ENCODE peak calls at places on chromosomes 7 and 10, in nine cellular contexts. One of them, this sample, is unnamed.

GRCh38 chr10:74234569-74234968 is 83.5 kb downstream of the ADK start:
- DNase-seq in Caco-2: no peak
- DNase-seq in lower leg skin: no peak
- DNase-seq in colonic mucosa: no peak
- DNase-seq in thyroid gland: no peak
- DNase-seq in foreskin fibroblast: no peak
- DNase-seq in AG04449: no peak
- DNase-seq in OCI-LY7: peak; percentile 20
- DNase-seq in brain microvascular endothelial cell: no peak
- DNase-seq in this sample: peak; percentile 39

GRCh38 chr10:114638874-114639625 is 19.0 kb downstream of the ABLIM1 start:
- DNase-seq in colonic mucosa: no peak
- DNase-seq in foreskin fibroblast: peak; percentile 75
- DNase-seq in lower leg skin: peak; percentile 17
- DNase-seq in Caco-2: no peak
- DNase-seq in OCI-LY7: no peak
- DNase-seq in AG04449: peak; percentile 98
- DNase-seq in brain microvascular endothelial cell: peak; percentile 92
- DNase-seq in thyroid gland: no peak
- DNase-seq in this sample: peak; percentile 89

GRCh38 chr7:108080094-108080656 is 50.0 kb downstream of the LAMB4 start:
- DNase-seq in foreskin fibroblast: no peak
- DNase-seq in lower leg skin: no peak
- DNase-seq in AG04449: peak; percentile 24
- DNase-seq in colonic mucosa: no peak
- DNase-seq in thyroid gland: no peak
- DNase-seq in Caco-2: no peak
- DNase-seq in OCI-LY7: no peak
- DNase-seq in brain microvascular endothelial cell: no peak
- DNase-seq in this sample: no peak

GRCh38 chr7:50092579-50093411 is at the start of gene ZPBP:
- DNase-seq in brain microvascular endothelial cell: peak; percentile 35
- DNase-seq in thyroid gland: peak; percentile 38
- DNase-seq in OCI-LY7: peak; percentile 69
- DNase-seq in Caco-2: peak; percentile 40
- DNase-seq in AG04449: peak; percentile 0
- DNase-seq in foreskin fibroblast: peak; percentile 0
- DNase-seq in lower leg skin: no peak
- DNase-seq in colonic mucosa: peak; percentile 44
- DNase-seq in this sample: peak; percentile 55

GRCh38 chr7:113071465-113071864 is 15.2 kb downstream of the GPR85 start:
- DNase-seq in foreskin fibroblast: peak; percentile 6
- DNase-seq in Caco-2: no peak
- DNase-seq in AG04449: no peak
- DNase-seq in lower leg skin: no peak
- DNase-seq in OCI-LY7: peak; percentile 2
- DNase-seq in brain microvascular endothelial cell: no peak
- DNase-seq in colonic mucosa: no peak
- DNase-seq in thyroid gland: no peak
- DNase-seq in this sample: peak; percentile 88

GRCh38 chr7:149741629-149742028 is 31.8 kb downstream of the ZNF467 start:
- DNase-seq in OCI-LY7: peak; percentile 10
- DNase-seq in lower leg skin: no peak
- DNase-seq in foreskin fibroblast: peak; percentile 14
- DNase-seq in AG04449: no peak
- DNase-seq in thyroid gland: no peak
- DNase-seq in brain microvascular endothelial cell: no peak
- DNase-seq in colonic mucosa: no peak
- DNase-seq in Caco-2: peak; percentile 23
- DNase-seq in this sample: no peak

GRCh38 chr7:130854481-130854880 is 120.5 kb upstream of the KLF14 start:
- DNase-seq in Caco-2: no peak
- DNase-seq in AG04449: no peak
- DNase-seq in OCI-LY7: no peak
- DNase-seq in colonic mucosa: no peak
- DNase-seq in brain microvascular endothelial cell: no peak
- DNase-seq in lower leg skin: no peak
- DNase-seq in thyroid gland: no peak
- DNase-seq in foreskin fibroblast: no peak
- DNase-seq in this sample: no peak

GRCh38 chr10:71092812-71093391 is 119.5 kb upstream of the UNC5B start:
- DNase-seq in foreskin fibroblast: no peak
- DNase-seq in Caco-2: no peak
- DNase-seq in AG04449: no peak
- DNase-seq in colonic mucosa: no peak
- DNase-seq in thyroid gland: no peak
- DNase-seq in OCI-LY7: no peak
- DNase-seq in brain microvascular endothelial cell: no peak
- DNase-seq in lower leg skin: no peak
- DNase-seq in this sample: no peak

GRCh38 chr7:122487131-122487530 is 182.6 kb upstream of the FEZF1 start:
- DNase-seq in colonic mucosa: no peak
- DNase-seq in Caco-2: no peak
- DNase-seq in thyroid gland: no peak
- DNase-seq in foreskin fibroblast: no peak
- DNase-seq in brain microvascular endothelial cell: peak; percentile 51
- DNase-seq in lower leg skin: no peak
- DNase-seq in AG04449: no peak
- DNase-seq in OCI-LY7: no peak
- DNase-seq in this sample: peak; percentile 33

GRCh38 chr10:3123571-3124411 is 48.8 kb downstream of the PITRM1 start:
- DNase-seq in OCI-LY7: no peak
- DNase-seq in AG04449: no peak
- DNase-seq in colonic mucosa: no peak
- DNase-seq in foreskin fibroblast: no peak
- DNase-seq in thyroid gland: peak; percentile 97
- DNase-seq in lower leg skin: no peak
- DNase-seq in Caco-2: no peak
- DNase-seq in brain microvascular endothelial cell: no peak
- DNase-seq in this sample: no peak

GRCh38 chr7:158695726-158696452 is 8.7 kb downstream of the NCAPG2 start:
- DNase-seq in brain microvascular endothelial cell: peak; percentile 83
- DNase-seq in colonic mucosa: peak; percentile 75
- DNase-seq in foreskin fibroblast: peak; percentile 71
- DNase-seq in Caco-2: peak; percentile 36
- DNase-seq in AG04449: no peak
- DNase-seq in OCI-LY7: no peak
- DNase-seq in thyroid gland: peak; percentile 61
- DNase-seq in lower leg skin: no peak
- DNase-seq in this sample: peak; percentile 92
- H3K4me3 ChIP-seq in brain microvascular endothelial cell: no peak overlapping the region
- H3K4me3 ChIP-seq in colonic mucosa: no peak overlapping the region
- H3K4me3 ChIP-seq in foreskin fibroblast: peak overlapping the region; percentile 6
- H3K4me3 ChIP-seq in Caco-2: no peak overlapping the region
- H3K4me3 ChIP-seq in AG04449: no peak overlapping the region
- H3K4me3 ChIP-seq in OCI-LY7: no peak overlapping the region
- H3K4me3 ChIP-seq in thyroid gland: no peak overlapping the region
- H3K4me3 ChIP-seq in lower leg skin: no peak overlapping the region
- H3K4me3 ChIP-seq in this sample: no peak overlapping the region

GRCh38 chr10:58967551-58968418 is 208.7 kb upstream of the PHYHIPL start:
- DNase-seq in lower leg skin: no peak
- DNase-seq in foreskin fibroblast: no peak
- DNase-seq in colonic mucosa: no peak
- DNase-seq in AG04449: no peak
- DNase-seq in Caco-2: peak; percentile 89
- DNase-seq in OCI-LY7: no peak
- DNase-seq in brain microvascular endothelial cell: no peak
- DNase-seq in thyroid gland: peak; percentile 59
- DNase-seq in this sample: no peak

GRCh38 chr10:58957517-58957916 is 218.9 kb upstream of the PHYHIPL start:
- DNase-seq in lower leg skin: no peak
- DNase-seq in Caco-2: no peak
- DNase-seq in AG04449: no peak
- DNase-seq in brain microvascular endothelial cell: no peak
- DNase-seq in thyroid gland: no peak
- DNase-seq in OCI-LY7: no peak
- DNase-seq in colonic mucosa: no peak
- DNase-seq in foreskin fibroblast: no peak
- DNase-seq in this sample: no peak

GRCh38 chr10:58963723-58964124 is 212.7 kb upstream of the PHYHIPL start:
- DNase-seq in Caco-2: no peak
- DNase-seq in colonic mucosa: no peak
- DNase-seq in lower leg skin: no peak
- DNase-seq in thyroid gland: peak; percentile 16
- DNase-seq in foreskin fibroblast: no peak
- DNase-seq in brain microvascular endothelial cell: no peak
- DNase-seq in AG04449: no peak
- DNase-seq in OCI-LY7: no peak
- DNase-seq in this sample: no peak

GRCh38 chr10:58965855-58966254 is 210.6 kb upstream of the PHYHIPL start:
- DNase-seq in OCI-LY7: no peak
- DNase-seq in AG04449: no peak
- DNase-seq in brain microvascular endothelial cell: no peak
- DNase-seq in colonic mucosa: no peak
- DNase-seq in lower leg skin: no peak
- DNase-seq in foreskin fibroblast: no peak
- DNase-seq in thyroid gland: no peak
- DNase-seq in Caco-2: no peak
- DNase-seq in this sample: no peak

DNA sequence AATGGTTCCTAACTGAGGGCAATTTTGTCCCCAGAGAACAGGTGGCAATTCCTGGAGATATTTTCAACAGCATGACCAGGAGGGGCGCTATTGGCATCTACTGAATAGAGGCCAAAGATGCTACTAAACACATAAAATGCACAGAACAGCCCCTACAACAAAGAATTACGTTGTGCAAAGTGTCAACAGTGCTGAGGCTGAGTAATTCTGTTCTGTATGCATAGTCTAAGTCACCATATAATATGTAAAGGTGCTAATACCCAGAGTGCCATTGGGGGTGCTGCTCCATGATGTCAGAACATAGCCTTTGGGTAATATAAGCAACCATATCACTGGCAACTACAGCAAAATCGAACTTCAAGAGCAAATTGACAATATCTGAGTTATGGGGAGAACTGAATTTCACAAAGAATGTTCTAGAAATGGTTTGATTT is 213.3 kb upstream of the PHYHIPL start:
- DNase-seq in brain microvascular endothelial cell: no peak
- DNase-seq in AG04449: no peak
- DNase-seq in OCI-LY7: peak; percentile 7
- DNase-seq in thyroid gland: no peak
- DNase-seq in foreskin fibroblast: no peak
- DNase-seq in lower leg skin: no peak
- DNase-seq in Caco-2: peak; percentile 55
- DNase-seq in colonic mucosa: no peak
- DNase-seq in this sample: no peak
- TF ChIP-seq CTCF in brain microvascular endothelial cell: peak; percentile 48
- TF ChIP-seq CTCF in AG04449: no peak
- TF ChIP-seq CTCF in OCI-LY7: peak; percentile 74
- TF ChIP-seq CTCF in thyroid gland: peak; percentile 11
- TF ChIP-seq CTCF in foreskin fibroblast: peak; percentile 9
- TF ChIP-seq CTCF in lower leg skin: no peak
- TF ChIP-seq CTCF in Caco-2: peak; percentile 57
- TF ChIP-seq CTCF in colonic mucosa: no peak
- TF ChIP-seq CTCF in this sample: peak; percentile 37

DNA sequence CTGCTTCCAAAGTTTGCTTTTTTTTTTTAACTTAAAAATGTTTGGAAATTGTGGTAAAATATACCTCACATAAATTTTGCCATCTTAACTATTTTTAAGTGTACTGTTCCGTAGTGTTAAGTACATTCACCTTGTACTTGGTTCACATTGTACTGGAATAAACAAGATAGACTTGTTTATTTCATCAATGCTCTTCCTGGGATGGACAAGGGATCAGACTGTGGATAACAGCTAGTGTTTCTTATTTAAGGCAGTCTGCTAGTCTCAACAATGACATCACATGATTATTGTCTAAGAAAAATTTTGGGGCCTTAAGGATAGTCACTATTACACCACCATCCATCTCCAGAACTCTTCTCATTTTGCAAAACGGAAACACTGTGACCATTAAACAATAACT is 305.4 kb downstream of the FRMD4A start:
- DNase-seq in lower leg skin: no peak
- DNase-seq in brain microvascular endothelial cell: no peak
- DNase-seq in colonic mucosa: no peak
- DNase-seq in OCI-LY7: no peak
- DNase-seq in AG04449: no peak
- DNase-seq in Caco-2: no peak
- DNase-seq in foreskin fibroblast: no peak
- DNase-seq in thyroid gland: no peak
- DNase-seq in this sample: no peak
- H3K4me3 ChIP-seq in lower leg skin: no peak overlapping the region
- H3K4me3 ChIP-seq in brain microvascular endothelial cell: no peak overlapping the region
- H3K4me3 ChIP-seq in colonic mucosa: no peak overlapping the region
- H3K4me3 ChIP-seq in OCI-LY7: no peak overlapping the region
- H3K4me3 ChIP-seq in AG04449: no peak overlapping the region
- H3K4me3 ChIP-seq in Caco-2: no peak overlapping the region
- H3K4me3 ChIP-seq in foreskin fibroblast: no peak overlapping the region
- H3K4me3 ChIP-seq in thyroid gland: no peak overlapping the region
- H3K4me3 ChIP-seq in this sample: no peak overlapping the region

GRCh38 chr10:80528901-80529300 is 8.8 kb upstream of the SH2D4B start:
- DNase-seq in colonic mucosa: no peak
- DNase-seq in brain microvascular endothelial cell: no peak
- DNase-seq in foreskin fibroblast: no peak
- DNase-seq in lower leg skin: no peak
- DNase-seq in OCI-LY7: no peak
- DNase-seq in Caco-2: no peak
- DNase-seq in thyroid gland: no peak
- DNase-seq in AG04449: no peak
- DNase-seq in this sample: no peak

GRCh38 chr10:80529604-80530003 is 8.1 kb upstream of the SH2D4B start:
- DNase-seq in brain microvascular endothelial cell: no peak
- DNase-seq in colonic mucosa: no peak
- DNase-seq in OCI-LY7: no peak
- DNase-seq in Caco-2: no peak
- DNase-seq in AG04449: no peak
- DNase-seq in foreskin fibroblast: no peak
- DNase-seq in lower leg skin: no peak
- DNase-seq in thyroid gland: no peak
- DNase-seq in this sample: no peak

GRCh38 chr10:80528185-80528700 is 9.5 kb upstream of the SH2D4B start:
- DNase-seq in lower leg skin: no peak
- DNase-seq in colonic mucosa: no peak
- DNase-seq in brain microvascular endothelial cell: no peak
- DNase-seq in OCI-LY7: no peak
- DNase-seq in thyroid gland: no peak
- DNase-seq in foreskin fibroblast: no peak
- DNase-seq in AG04449: no peak
- DNase-seq in Caco-2: no peak
- DNase-seq in this sample: no peak

GRCh38 chr10:80530816-80531215 is 6.9 kb upstream of the SH2D4B start:
- DNase-seq in lower leg skin: no peak
- DNase-seq in brain microvascular endothelial cell: no peak
- DNase-seq in AG04449: no peak
- DNase-seq in foreskin fibroblast: no peak
- DNase-seq in colonic mucosa: no peak
- DNase-seq in OCI-LY7: no peak
- DNase-seq in thyroid gland: no peak
- DNase-seq in Caco-2: no peak
- DNase-seq in this sample: no peak

DNA sequence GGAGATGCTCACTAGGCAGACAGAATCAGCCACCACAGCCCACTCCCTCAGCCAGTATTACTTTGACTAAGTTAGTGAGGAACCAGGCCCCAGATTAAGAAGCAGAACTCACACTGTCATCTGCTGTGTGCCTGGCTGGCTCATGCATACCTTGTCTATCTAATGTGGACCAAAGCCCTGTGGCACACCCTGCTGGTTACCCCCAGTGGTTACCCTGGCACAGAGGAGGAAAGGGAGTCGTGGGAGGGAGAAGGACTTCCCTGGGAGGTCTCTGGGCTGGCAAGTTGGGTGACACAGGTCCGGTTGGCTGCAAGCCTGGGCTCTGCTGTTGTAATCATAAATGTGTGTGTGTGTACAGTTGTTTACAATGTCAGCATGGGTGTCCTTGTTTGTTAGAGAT is 7.5 kb upstream of the SH2D4B start:
- DNase-seq in brain microvascular endothelial cell: peak; percentile 22
- DNase-seq in colonic mucosa: no peak
- DNase-seq in Caco-2: peak; percentile 43
- DNase-seq in AG04449: no peak
- DNase-seq in foreskin fibroblast: no peak
- DNase-seq in OCI-LY7: peak; percentile 15
- DNase-seq in thyroid gland: no peak
- DNase-seq in lower leg skin: no peak
- DNase-seq in this sample: peak; percentile 39
- TF ChIP-seq CTCF in brain microvascular endothelial cell: peak; percentile 50
- TF ChIP-seq CTCF in colonic mucosa: no peak
- TF ChIP-seq CTCF in Caco-2: no peak
- TF ChIP-seq CTCF in AG04449: peak; percentile 40
- TF ChIP-seq CTCF in foreskin fibroblast: peak; percentile 26
- TF ChIP-seq CTCF in OCI-LY7: peak; percentile 33
- TF ChIP-seq CTCF in thyroid gland: no peak
- TF ChIP-seq CTCF in lower leg skin: no peak
- TF ChIP-seq CTCF in this sample: peak; percentile 46

This sample was measured in choroid plexus epithelial cell.